ENCODE peak calls at places on chromosomes 5 and 9, in six cellular contexts. D, N, R, I, P and G are unnamed samples.

GRCh38 chr5:53323943-53324642 is 156.3 kb upstream of the FST start:
- DNase-seq in D (no peak), N (no peak), R (no peak), I (no peak), P (peak; percentile 68), G (no peak)

GRCh38 chr5:179906795-179907569 is 715 bp downstream of the TBC1D9B start:
- DNase-seq in D (peak; percentile 52), N (no peak), R (peak; percentile 25), I (peak; percentile 68), P (peak; percentile 40), G (peak; percentile 35)

GRCh38 chr9:82117528-82117927 is 129.0 kb downstream of the SPATA31D1 start:
- DNase-seq in D (no peak), N (no peak), R (no peak), I (no peak), P (no peak), G (no peak)

GRCh38 chr5:56282951-56283350 is 49.8 kb upstream of the ANKRD55 start:
- DNase-seq in D (no peak), N (no peak), R (no peak), I (no peak), P (no peak), G (no peak)

GRCh38 chr9:16154570-16155078 is 601.8 kb downstream of the CCDC171 start:
- DNase-seq in D (peak; percentile 41), N (no peak), R (peak; percentile 88), I (peak; percentile 60), P (peak; percentile 23), G (no peak)

GRCh38 chr5:138927979-138928378 is 52.8 kb upstream of the LRRTM2 start:
- DNase-seq in D (no peak), N (no peak), R (no peak), I (peak; percentile 92), P (no peak), G (peak; percentile 91)

GRCh38 chr5:173592050-173592669 is 24.3 kb downstream of the BOD1 start:
- DNase-seq in D (no peak), N (no peak), R (no peak), I (no peak), P (no peak), G (no peak)

GRCh38 chr9:115117999-115118470 is at the start of gene TNC:
- DNase-seq in D (no peak), N (no peak), R (peak; percentile 79), I (peak; percentile 35), P (peak; percentile 91), G (no peak)

GRCh38 chr5:56746553-56746952 is 68.8 kb upstream of the MAP3K1 start:
- DNase-seq in D (no peak), N (no peak), R (no peak), I (no peak), P (no peak), G (no peak)

GRCh38 chr9:86239053-86239770 is 20.2 kb downstream of the C9orf153 start:
- DNase-seq in D (no peak), N (no peak), R (no peak), I (no peak), P (no peak), G (no peak)

GRCh38 chr5:59525310-59525709 is 368.2 kb downstream of the PDE4D start:
- DNase-seq in D (no peak), N (no peak), R (no peak), I (no peak), P (no peak), G (no peak)

GRCh38 chr9:80784647-80785046 is 904.7 kb downstream of the TLE1 start:
- DNase-seq in D (no peak), N (no peak), R (no peak), I (no peak), P (no peak), G (no peak)

GRCh38 chr9:131734165-131734610 is 5.7 kb downstream of the RAPGEF1 start:
- DNase-seq in D (peak; percentile 74), N (no peak), R (no peak), I (peak; percentile 64), P (peak; percentile 70), G (peak; percentile 61)

GRCh38 chr9:86434039-86434726 is 80.0 kb upstream of the TUT7 start:
- DNase-seq in D (no peak), N (no peak), R (peak; percentile 56), I (no peak), P (peak; percentile 72), G (no peak)

GRCh38 chr9:118533101-118533500 is 828.9 kb downstream of the TLR4 start:
- DNase-seq in D (no peak), N (peak; percentile 61), R (no peak), I (no peak), P (peak; percentile 46), G (no peak)

GRCh38 chr5:124920909-124921666 is 174.6 kb upstream of the ZNF608 start:
- DNase-seq in D (no peak), N (no peak), R (peak; percentile 42), I (no peak), P (no peak), G (no peak)

GRCh38 chr9:71980266-71981018 is 69.0 kb downstream of the C9orf85 start:
- DNase-seq in D (no peak), N (no peak), R (no peak), I (no peak), P (no peak), G (no peak)

GRCh38 chr9:129548571-129549135 is 72.2 kb downstream of the C9orf50 start:
- DNase-seq in D (no peak), N (no peak), R (no peak), I (no peak), P (no peak), G (no peak)

GRCh38 chr9:104386425-104387069 is 117.5 kb upstream of the OR13F1 start:
- DNase-seq in D (no peak), N (peak; percentile 2), R (no peak), I (no peak), P (peak; percentile 32), G (no peak)

GRCh38 chr5:111635151-111635945 is 121.6 kb downstream of the NREP start:
- DNase-seq in D (no peak), N (no peak), R (no peak), I (peak; percentile 28), P (no peak), G (no peak)

GRCh38 chr9:98410185-98410697 is 154.8 kb upstream of the TBC1D2 start:
- DNase-seq in D (no peak), N (peak; percentile 91), R (peak; percentile 55), I (peak; percentile 49), P (peak; percentile 90), G (peak; percentile 35)

GRCh38 chr5:68027519-68027918 is 188.0 kb upstream of the PIK3R1 start:
- DNase-seq in D (no peak), N (peak; percentile 89), R (no peak), I (no peak), P (peak; percentile 96), G (no peak)

GRCh38 chr5:109218767-109219166 is 191.0 kb downstream of the PJA2 start:
- DNase-seq in D (no peak), N (no peak), R (no peak), I (no peak), P (peak; percentile 10), G (peak; percentile 27)

GRCh38 chr5:125409101-125409495 is 662.7 kb upstream of the ZNF608 start:
- DNase-seq in D (no peak), N (no peak), R (no peak), I (no peak), P (peak; percentile 69), G (no peak)

GRCh38 chr5:43268188-43268820 is 44.9 kb downstream of the HMGCS1 start:
- DNase-seq in D (no peak), N (no peak), R (no peak), I (no peak), P (no peak), G (no peak)

GRCh38 chr5:75054110-75054930 is 2.0 kb upstream of the GCNT4 start:
- DNase-seq in D (no peak), N (no peak), R (peak; percentile 64), I (peak; percentile 67), P (no peak), G (no peak)

GRCh38 chr5:172640822-172641358 is at the start of gene NEURL1B:
- DNase-seq in D (peak; percentile 69), N (no peak), R (peak; percentile 80), I (peak; percentile 87), P (peak; percentile 78), G (peak; percentile 91)

GRCh38 chr5:14453486-14453885 is 128.1 kb upstream of the OTULINL start:
- DNase-seq in D (no peak), N (no peak), R (no peak), I (no peak), P (peak; percentile 49), G (no peak)

GRCh38 chr5:60639544-60639943 is 60.4 kb downstream of the DEPDC1B start:
- DNase-seq in D (no peak), N (no peak), R (no peak), I (no peak), P (no peak), G (no peak)